ENCODE peak calls at places on chromosomes 13 and 19, in five cellular contexts. S, J, G, T and V are unnamed samples. For H3K4me1, the result is how much of the 10 kb centered on the place peaks cover.

GRCh38 chr13:113997845-113998751 is 24.2 kb upstream of the C13orf46 start:
- DNase-seq in G (no peak), S (peak), J (peak), T (peak), V (no peak)

GRCh38 chr13:44267966-44268365 is 105.7 kb upstream of the SERP2 start:
- DNase-seq in J (no peak), T (no peak), G (no peak), S (no peak), V (no peak)

GRCh38 chr13:75796825-75797224 is 160.7 kb downstream of the LMO7 start:
- DNase-seq in S (no peak), G (no peak), J (no peak), T (no peak), V (no peak)

GRCh38 chr19:28465317-28466086 is 747.4 kb downstream of the UQCRFS1 start:
- DNase-seq in J (no peak), G (no peak), T (no peak), S (no peak), V (no peak)

GRCh38 chr13:30751183-30751933 is 16.0 kb downstream of the ALOX5AP start:
- DNase-seq in J (no peak), T (no peak), S (no peak), G (no peak), V (no peak)

GRCh38 chr19:14072535-14073231 is at the start of gene MISP3:
- DNase-seq in T (no peak), J (no peak), G (peak), S (no peak), V (peak)

GRCh38 chr13:40446365-40446764 is 220.1 kb downstream of the FOXO1 start:
- DNase-seq in T (no peak), G (no peak), S (no peak), J (no peak), V (no peak)

GRCh38 chr13:37187611-37188010 is 82.1 kb upstream of the CSNK1A1L start:
- DNase-seq in G (no peak), J (no peak), S (no peak), T (no peak), V (no peak)

GRCh38 chr19:33795370-33796163 is 1.1 kb upstream of the KCTD15 start:
- DNase-seq in J (peak), T (peak), G (peak), S (no peak), V (peak)

GRCh38 chr19:58059003-58059671 is at the start of gene ZNF135:
- DNase-seq in J (peak), S (peak), G (peak), T (peak), V (peak)

GRCh38 chr13:30376426-30377311 is 45.6 kb upstream of the UBE2L5 start:
- DNase-seq in J (no peak), S (no peak), G (no peak), T (no peak), V (no peak)

GRCh38 chr19:29122185-29122584 is 90.8 kb downstream of the UQCRFS1 start:
- DNase-seq in J (no peak), G (no peak), S (no peak), T (no peak), V (no peak)

GRCh38 chr13:59318320-59318930 is 845.3 kb downstream of the DIAPH3 start:
- DNase-seq in G (peak), J (peak), T (peak), S (no peak), V (peak)

GRCh38 chr19:42111384-42111783 is 20.9 kb downstream of the POU2F2 start:
- DNase-seq in G (no peak), S (no peak), T (no peak), J (no peak), V (no peak)

GRCh38 chr13:103275708-103276107 is 209.5 kb upstream of the SLC10A2 start:
- DNase-seq in G (no peak), T (no peak), J (no peak), S (no peak), V (no peak)

DNA sequence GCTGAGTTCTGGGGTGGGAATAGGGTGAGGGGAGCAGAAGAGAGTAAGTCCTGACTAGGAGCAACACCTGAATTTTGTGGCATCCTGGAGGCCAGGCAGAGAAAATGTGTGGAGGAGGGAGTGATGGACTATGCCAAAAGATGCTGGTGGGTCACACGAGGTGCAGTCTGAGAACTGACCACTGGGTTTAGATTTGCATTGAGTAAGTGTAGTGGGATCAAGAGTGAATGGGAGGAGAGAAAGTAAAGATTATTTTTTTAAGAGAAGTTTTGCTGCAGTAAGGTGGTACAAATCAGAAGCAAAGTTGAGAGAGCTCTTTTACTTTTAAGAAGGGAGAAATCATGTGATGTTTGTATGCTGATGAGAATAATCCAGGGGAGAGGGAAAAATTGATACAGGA is 405.1 kb downstream of the DLEU7 start:
- DNase-seq in T (no peak), G (no peak), J (no peak), S (no peak), V (no peak)
- TF ChIP-seq CTCF in T (no peak), G (no peak), J (no peak), S (no peak), V (no peak)

GRCh38 chr19:10005632-10006334 is 4.5 kb downstream of the COL5A3 start:
- DNase-seq in S (no peak), J (no peak), T (no peak), G (no peak), V (no peak)
- H3K4me1 ChIP-seq in S (under half), J (under half), T (under half), G (under half), V (under half)

DNA sequence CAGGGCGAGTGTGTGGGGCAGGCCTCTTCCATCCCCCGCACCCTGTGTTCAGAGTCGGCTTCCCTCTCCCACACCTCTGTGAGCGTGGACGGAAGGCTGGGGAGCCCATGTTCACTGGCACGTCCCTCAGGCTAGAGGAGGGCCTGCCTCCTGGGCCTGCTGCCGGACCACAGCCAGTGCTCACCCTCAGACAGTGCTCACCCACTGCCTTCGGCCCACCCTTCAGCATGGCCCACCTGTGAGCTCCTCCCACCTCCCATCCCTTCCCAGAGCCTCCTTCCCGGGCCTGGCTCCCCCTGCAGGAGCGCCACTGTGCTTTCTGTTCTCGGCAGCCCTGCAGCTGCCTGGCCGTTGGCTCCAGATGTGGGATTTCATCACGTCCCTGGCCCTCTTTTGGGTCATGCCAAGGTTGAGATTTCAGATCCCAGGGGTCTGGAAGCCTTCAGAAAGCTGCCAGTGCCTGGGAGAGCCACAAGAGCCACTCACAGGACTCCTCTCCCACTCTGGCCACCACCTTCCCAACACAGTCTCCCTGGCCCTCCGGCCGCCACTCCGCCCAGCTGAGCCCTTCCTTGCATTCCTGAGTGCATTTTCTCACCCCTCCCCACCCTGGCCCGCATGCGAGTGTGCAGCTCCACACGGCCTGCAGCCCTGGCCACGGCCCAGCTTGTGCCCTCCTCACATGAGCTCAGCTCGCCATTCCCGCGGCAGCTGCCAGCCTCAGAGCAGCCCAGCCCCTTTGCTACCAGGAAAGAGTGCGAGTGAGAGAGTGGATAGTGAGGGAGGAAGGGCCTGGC is 25.3 kb downstream of the CAPN12 start:
- DNase-seq in G (peak), T (no peak), J (peak), S (no peak), V (no peak)
- TF ChIP-seq CTCF in G (peak), T (peak), J (peak), S (peak), V (no peak)

GRCh38 chr19:48678201-48678600 is 5.4 kb upstream of the NTN5 start:
- DNase-seq in T (no peak), J (no peak), S (no peak), G (no peak), V (peak)
- H3K4me1 ChIP-seq in T (under half), J (under half), S (under half), G (under half), V (under half)

GRCh38 chr13:73284475-73284874 is 225.7 kb downstream of the KLF5 start:
- DNase-seq in T (no peak), S (no peak), G (no peak), J (no peak), V (no peak)

GRCh38 chr13:73290844-73291243 is 232.0 kb downstream of the KLF5 start:
- DNase-seq in G (no peak), S (no peak), T (no peak), J (no peak), V (no peak)

GRCh38 chr13:73287871-73288270 is 229.1 kb downstream of the KLF5 start:
- DNase-seq in S (no peak), G (no peak), J (no peak), T (no peak), V (no peak)

GRCh38 chr13:73288596-73288995 is 229.8 kb downstream of the KLF5 start:
- DNase-seq in S (no peak), G (no peak), T (no peak), J (no peak), V (no peak)

GRCh38 chr13:73286177-73286576 is 227.4 kb downstream of the KLF5 start:
- DNase-seq in J (no peak), G (no peak), T (no peak), S (no peak), V (no peak)
- TF ChIP-seq CTCF in J (no peak), G (peak), T (no peak), S (no peak), V (no peak)

DNA sequence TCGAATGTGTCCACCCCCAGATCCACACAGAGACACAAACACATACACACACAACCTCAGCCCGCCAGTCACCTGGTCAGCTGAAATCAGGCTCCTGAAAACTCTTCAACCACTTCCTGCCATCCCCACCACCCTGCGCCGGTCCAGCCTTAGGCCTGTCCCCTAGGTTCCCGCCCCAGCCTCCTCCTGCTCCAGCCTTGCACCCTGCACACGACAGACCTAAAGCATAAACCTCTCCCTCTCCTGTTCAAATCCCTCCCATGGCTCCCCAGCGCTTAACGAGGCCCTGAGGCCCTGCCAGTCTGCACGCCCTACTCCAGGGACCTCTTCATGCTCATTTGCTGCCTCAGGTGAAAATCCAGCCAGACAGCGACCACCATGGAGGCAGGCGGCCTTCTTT is 7.1 kb downstream of the PNMA8B start:
- DNase-seq in J (no peak), S (no peak), T (no peak), G (no peak), V (peak)
- H3K4me1 ChIP-seq in J (under half), S (under half), T (under half), G (under half), V (under half)

DNA sequence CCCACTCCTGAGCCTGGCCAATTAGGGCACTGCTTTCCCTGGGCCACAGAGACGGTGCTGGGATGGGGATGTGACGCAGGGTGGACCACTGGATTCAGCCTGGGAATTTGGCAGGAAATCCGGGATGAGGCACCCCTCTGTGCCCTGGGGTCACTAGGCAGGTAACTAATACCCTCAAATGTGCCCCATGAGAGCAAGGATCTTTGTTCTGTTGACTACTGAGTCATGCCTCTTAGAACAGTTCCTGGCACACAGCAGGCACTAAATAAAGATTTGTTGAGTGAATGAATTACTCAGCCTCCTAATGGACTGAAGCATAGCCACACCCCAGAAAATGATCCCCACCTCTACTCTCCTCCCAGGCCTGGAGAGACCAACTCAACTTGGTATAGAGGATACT is 15.9 kb downstream of the OPA3 start:
- DNase-seq in S (no peak), T (no peak), G (no peak), J (no peak), V (no peak)
- TF ChIP-seq CTCF in S (no peak), T (no peak), G (no peak), J (no peak), V (no peak)